ENCODE peak calls at places on chromosomes 12 and 14, in six cellular contexts. One of them, this sample, is unnamed.

GRCh38 chr12:105382771-105383632 is 52.5 kb downstream of the C12orf75 start:
- DNase-seq in SJSA1: peak
- DNase-seq in naive thymus-derived CD4-positive, alpha-beta T cell: peak
- DNase-seq in heart right ventricle: no peak
- DNase-seq in cardiac muscle cell: peak
- DNase-seq in pancreas: no peak
- DNase-seq in this sample: no peak

GRCh38 chr14:31837056-31837455 is 240.0 kb upstream of the ARHGAP5 start:
- DNase-seq in SJSA1: no peak
- DNase-seq in naive thymus-derived CD4-positive, alpha-beta T cell: no peak
- DNase-seq in heart right ventricle: no peak
- DNase-seq in cardiac muscle cell: no peak
- DNase-seq in pancreas: no peak
- DNase-seq in this sample: no peak

GRCh38 chr12:88953029-88953586 is 372.8 kb upstream of the KITLG start:
- DNase-seq in SJSA1: no peak
- DNase-seq in naive thymus-derived CD4-positive, alpha-beta T cell: no peak
- DNase-seq in heart right ventricle: no peak
- DNase-seq in cardiac muscle cell: no peak
- DNase-seq in pancreas: no peak
- DNase-seq in this sample: no peak

GRCh38 chr12:106003297-106003696 is 135.5 kb downstream of the NUAK1 start:
- DNase-seq in SJSA1: no peak
- DNase-seq in naive thymus-derived CD4-positive, alpha-beta T cell: no peak
- DNase-seq in heart right ventricle: no peak
- DNase-seq in cardiac muscle cell: no peak
- DNase-seq in pancreas: no peak
- DNase-seq in this sample: no peak

GRCh38 chr12:15966426-15966825 is 55.3 kb downstream of the DERA start:
- DNase-seq in SJSA1: no peak
- DNase-seq in naive thymus-derived CD4-positive, alpha-beta T cell: no peak
- DNase-seq in heart right ventricle: no peak
- DNase-seq in cardiac muscle cell: peak
- DNase-seq in pancreas: no peak
- DNase-seq in this sample: no peak

GRCh38 chr12:70317781-70318180 is 48.3 kb upstream of the KCNMB4 start:
- DNase-seq in SJSA1: no peak
- DNase-seq in naive thymus-derived CD4-positive, alpha-beta T cell: no peak
- DNase-seq in heart right ventricle: no peak
- DNase-seq in cardiac muscle cell: no peak
- DNase-seq in pancreas: no peak
- DNase-seq in this sample: no peak

GRCh38 chr14:55850803-55851202 is 267.4 kb upstream of the PELI2 start:
- DNase-seq in SJSA1: peak
- DNase-seq in naive thymus-derived CD4-positive, alpha-beta T cell: no peak
- DNase-seq in heart right ventricle: no peak
- DNase-seq in cardiac muscle cell: peak
- DNase-seq in pancreas: no peak
- DNase-seq in this sample: no peak

GRCh38 chr14:38107216-38107631 is 100.5 kb upstream of the SSTR1 start:
- DNase-seq in SJSA1: no peak
- DNase-seq in naive thymus-derived CD4-positive, alpha-beta T cell: no peak
- DNase-seq in heart right ventricle: no peak
- DNase-seq in cardiac muscle cell: no peak
- DNase-seq in pancreas: no peak
- DNase-seq in this sample: no peak

GRCh38 chr14:72060917-72061316 is 128.7 kb downstream of the RGS6 start:
- DNase-seq in SJSA1: no peak
- DNase-seq in naive thymus-derived CD4-positive, alpha-beta T cell: no peak
- DNase-seq in heart right ventricle: no peak
- DNase-seq in cardiac muscle cell: no peak
- DNase-seq in pancreas: no peak
- DNase-seq in this sample: no peak

GRCh38 chr12:116483959-116484699 is 75.1 kb upstream of the MAP1LC3B2 start:
- DNase-seq in SJSA1: no peak
- DNase-seq in naive thymus-derived CD4-positive, alpha-beta T cell: no peak
- DNase-seq in heart right ventricle: no peak
- DNase-seq in cardiac muscle cell: peak
- DNase-seq in pancreas: peak
- DNase-seq in this sample: no peak

GRCh38 chr14:77844802-77845201 is 44.9 kb downstream of the ADCK1 start:
- DNase-seq in SJSA1: no peak
- DNase-seq in naive thymus-derived CD4-positive, alpha-beta T cell: no peak
- DNase-seq in heart right ventricle: no peak
- DNase-seq in cardiac muscle cell: no peak
- DNase-seq in pancreas: no peak
- DNase-seq in this sample: no peak

GRCh38 chr12:12398026-12398859 is 41.4 kb downstream of the BORCS5 start:
- DNase-seq in SJSA1: peak
- DNase-seq in naive thymus-derived CD4-positive, alpha-beta T cell: no peak
- DNase-seq in heart right ventricle: peak
- DNase-seq in cardiac muscle cell: peak
- DNase-seq in pancreas: no peak
- DNase-seq in this sample: no peak

GRCh38 chr12:12400793-12401192 is 43.9 kb downstream of the BORCS5 start:
- DNase-seq in SJSA1: no peak
- DNase-seq in naive thymus-derived CD4-positive, alpha-beta T cell: no peak
- DNase-seq in heart right ventricle: no peak
- DNase-seq in cardiac muscle cell: no peak
- DNase-seq in pancreas: no peak
- DNase-seq in this sample: no peak

GRCh38 chr12:12399161-12399560 is 42.3 kb downstream of the BORCS5 start:
- DNase-seq in SJSA1: no peak
- DNase-seq in naive thymus-derived CD4-positive, alpha-beta T cell: no peak
- DNase-seq in heart right ventricle: no peak
- DNase-seq in cardiac muscle cell: no peak
- DNase-seq in pancreas: no peak
- DNase-seq in this sample: no peak

GRCh38 chr12:12397184-12397583 is 40.3 kb downstream of the BORCS5 start:
- DNase-seq in SJSA1: no peak
- DNase-seq in naive thymus-derived CD4-positive, alpha-beta T cell: no peak
- DNase-seq in heart right ventricle: no peak
- DNase-seq in cardiac muscle cell: no peak
- DNase-seq in pancreas: no peak
- DNase-seq in this sample: no peak

DNA sequence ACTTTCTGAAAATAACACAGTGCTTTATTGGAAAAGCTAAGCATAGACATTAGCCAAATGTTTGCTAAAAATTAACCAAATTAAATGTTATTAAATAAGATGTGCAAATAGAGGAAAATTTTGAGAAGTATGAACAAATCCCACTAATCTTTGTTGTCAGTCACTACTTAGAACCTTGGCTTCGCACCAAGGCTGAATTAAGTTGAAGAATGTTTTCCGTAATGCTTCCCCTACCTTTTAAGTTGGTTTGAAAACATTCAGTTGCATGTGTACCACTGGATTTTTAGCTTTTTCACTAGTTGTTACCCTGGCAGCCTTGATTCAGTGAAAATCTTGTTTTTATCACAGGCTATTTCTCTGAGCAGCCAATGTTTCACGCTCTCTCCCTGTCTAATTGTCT is 43.0 kb downstream of the BORCS5 start:
- DNase-seq in SJSA1: no peak
- DNase-seq in naive thymus-derived CD4-positive, alpha-beta T cell: no peak
- DNase-seq in heart right ventricle: no peak
- DNase-seq in cardiac muscle cell: peak
- DNase-seq in pancreas: no peak
- DNase-seq in this sample: no peak
- H3K27ac ChIP-seq in SJSA1: no peak
- H3K27ac ChIP-seq in naive thymus-derived CD4-positive, alpha-beta T cell: no peak
- H3K27ac ChIP-seq in heart right ventricle: no peak
- H3K27ac ChIP-seq in cardiac muscle cell: no peak
- H3K27ac ChIP-seq in pancreas: peak
- H3K27ac ChIP-seq in this sample: peak

DNA sequence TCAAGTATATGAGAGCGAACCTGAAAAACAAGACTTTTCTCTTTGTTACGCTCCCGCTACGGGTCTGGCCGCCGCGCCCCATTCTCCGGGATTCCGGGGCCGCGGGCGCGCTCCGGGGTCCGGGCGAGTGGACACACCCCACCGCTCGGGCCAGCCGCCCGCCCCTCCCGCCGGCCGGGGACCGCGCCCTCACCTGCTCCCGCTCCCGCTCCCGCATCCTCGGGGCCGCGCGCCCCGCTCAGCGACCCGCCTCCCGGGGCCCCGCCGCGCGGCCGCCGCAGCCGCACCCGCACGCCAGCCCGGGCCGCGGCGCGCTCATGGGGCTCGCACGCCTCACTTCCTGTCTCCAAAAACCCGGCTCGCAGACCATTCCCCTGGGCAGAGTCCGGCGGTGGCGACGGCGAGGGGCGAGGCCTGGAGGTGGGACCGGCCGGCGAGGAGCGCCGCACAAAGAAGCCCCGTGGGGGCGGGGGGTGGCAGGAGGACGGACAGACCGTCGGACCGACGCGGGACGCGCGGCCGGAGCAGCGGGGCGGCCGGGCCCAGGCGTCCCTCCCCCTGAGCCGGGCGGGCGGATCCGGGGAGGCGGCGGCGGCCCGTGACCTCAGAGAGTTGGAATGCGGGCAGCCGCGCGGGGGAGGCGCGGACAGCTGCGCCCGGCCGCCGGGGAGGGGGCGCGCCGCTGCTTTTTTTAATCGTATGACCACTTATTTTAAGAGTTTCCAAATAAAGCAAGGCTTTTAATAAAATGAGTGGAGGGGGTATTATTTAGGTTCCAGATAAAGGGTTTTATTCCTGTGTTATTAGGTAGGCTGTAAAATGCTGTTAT is at the start of gene PTPN21:
- DNase-seq in SJSA1: peak
- DNase-seq in naive thymus-derived CD4-positive, alpha-beta T cell: no peak
- DNase-seq in heart right ventricle: peak
- DNase-seq in cardiac muscle cell: peak
- DNase-seq in pancreas: peak
- DNase-seq in this sample: peak
- H3K27ac ChIP-seq in SJSA1: peak
- H3K27ac ChIP-seq in naive thymus-derived CD4-positive, alpha-beta T cell: no peak
- H3K27ac ChIP-seq in heart right ventricle: peak
- H3K27ac ChIP-seq in cardiac muscle cell: peak
- H3K27ac ChIP-seq in pancreas: peak
- H3K27ac ChIP-seq in this sample: peak

DNA sequence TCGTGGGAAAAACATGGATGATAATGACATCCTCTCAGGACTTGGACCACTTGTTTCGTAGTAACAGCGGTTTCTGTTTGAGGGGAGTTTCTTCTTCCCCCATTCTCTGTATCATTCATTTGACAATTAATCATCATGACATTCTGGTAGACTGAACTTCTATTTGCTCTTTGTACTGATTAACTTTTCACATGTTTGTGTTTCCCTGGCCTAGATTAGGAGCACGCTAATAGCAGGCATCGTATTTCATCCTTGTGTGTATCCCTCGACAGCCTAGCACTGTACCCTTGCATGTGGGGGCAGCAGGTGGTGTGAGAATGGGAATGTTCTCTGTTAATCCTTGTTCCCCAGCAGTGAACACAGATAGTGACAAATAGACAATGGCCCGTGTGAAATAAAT is 8.1 kb downstream of the LRRC74A start:
- DNase-seq in SJSA1: no peak
- DNase-seq in naive thymus-derived CD4-positive, alpha-beta T cell: no peak
- DNase-seq in heart right ventricle: no peak
- DNase-seq in cardiac muscle cell: no peak
- DNase-seq in pancreas: no peak
- DNase-seq in this sample: no peak
- H3K27ac ChIP-seq in SJSA1: no peak
- H3K27ac ChIP-seq in naive thymus-derived CD4-positive, alpha-beta T cell: no peak
- H3K27ac ChIP-seq in heart right ventricle: no peak
- H3K27ac ChIP-seq in cardiac muscle cell: no peak
- H3K27ac ChIP-seq in pancreas: peak
- H3K27ac ChIP-seq in this sample: no peak

GRCh38 chr12:32756476-32757158 is 920 bp upstream of the YARS2 start:
- DNase-seq in SJSA1: no peak
- DNase-seq in naive thymus-derived CD4-positive, alpha-beta T cell: no peak
- DNase-seq in heart right ventricle: no peak
- DNase-seq in cardiac muscle cell: no peak
- DNase-seq in pancreas: no peak
- DNase-seq in this sample: no peak
- H3K27ac ChIP-seq in SJSA1: no peak
- H3K27ac ChIP-seq in naive thymus-derived CD4-positive, alpha-beta T cell: peak
- H3K27ac ChIP-seq in heart right ventricle: no peak
- H3K27ac ChIP-seq in cardiac muscle cell: peak
- H3K27ac ChIP-seq in pancreas: no peak
- H3K27ac ChIP-seq in this sample: peak

DNA sequence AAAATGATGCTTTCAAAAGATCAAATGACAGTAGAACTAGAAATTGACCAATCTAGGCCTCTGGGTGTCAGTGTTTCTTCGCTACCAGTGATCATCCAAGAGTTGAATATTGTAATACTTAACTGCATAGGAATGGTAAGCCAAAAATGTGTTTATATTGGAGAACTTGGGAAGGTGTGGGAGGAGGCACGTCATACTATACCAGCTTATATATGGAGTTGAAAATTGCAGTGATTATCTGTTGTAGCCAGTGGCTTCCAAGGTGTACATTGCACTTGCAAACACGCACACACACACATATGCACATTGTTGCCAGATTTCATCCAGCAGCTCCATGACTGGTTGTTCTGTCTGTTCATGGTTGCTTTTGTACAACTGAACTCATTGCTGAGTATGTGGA is 36.1 kb downstream of the EID3 start:
- DNase-seq in SJSA1: no peak
- DNase-seq in naive thymus-derived CD4-positive, alpha-beta T cell: no peak
- DNase-seq in heart right ventricle: no peak
- DNase-seq in cardiac muscle cell: no peak
- DNase-seq in pancreas: no peak
- DNase-seq in this sample: no peak
- H3K27ac ChIP-seq in SJSA1: no peak
- H3K27ac ChIP-seq in naive thymus-derived CD4-positive, alpha-beta T cell: no peak
- H3K27ac ChIP-seq in heart right ventricle: no peak
- H3K27ac ChIP-seq in cardiac muscle cell: no peak
- H3K27ac ChIP-seq in pancreas: no peak
- H3K27ac ChIP-seq in this sample: no peak

GRCh38 chr12:132161046-132161781 is 17.0 kb downstream of the NOC4L start:
- DNase-seq in SJSA1: no peak
- DNase-seq in naive thymus-derived CD4-positive, alpha-beta T cell: no peak
- DNase-seq in heart right ventricle: peak
- DNase-seq in cardiac muscle cell: peak
- DNase-seq in pancreas: no peak
- DNase-seq in this sample: no peak
- H3K27ac ChIP-seq in SJSA1: no peak
- H3K27ac ChIP-seq in naive thymus-derived CD4-positive, alpha-beta T cell: no peak
- H3K27ac ChIP-seq in heart right ventricle: no peak
- H3K27ac ChIP-seq in cardiac muscle cell: no peak
- H3K27ac ChIP-seq in pancreas: no peak
- H3K27ac ChIP-seq in this sample: no peak

GRCh38 chr14:88551936-88552565 is 2.8 kb downstream of the PTPN21 start:
- DNase-seq in SJSA1: no peak
- DNase-seq in naive thymus-derived CD4-positive, alpha-beta T cell: no peak
- DNase-seq in heart right ventricle: no peak
- DNase-seq in cardiac muscle cell: peak
- DNase-seq in pancreas: peak
- DNase-seq in this sample: peak
- H3K27ac ChIP-seq in SJSA1: no peak
- H3K27ac ChIP-seq in naive thymus-derived CD4-positive, alpha-beta T cell: no peak
- H3K27ac ChIP-seq in heart right ventricle: peak
- H3K27ac ChIP-seq in cardiac muscle cell: no peak
- H3K27ac ChIP-seq in pancreas: peak
- H3K27ac ChIP-seq in this sample: peak

GRCh38 chr12:121086896-121087295 is 45.8 kb upstream of the P2RX7 start:
- DNase-seq in SJSA1: no peak
- DNase-seq in naive thymus-derived CD4-positive, alpha-beta T cell: no peak
- DNase-seq in heart right ventricle: no peak
- DNase-seq in cardiac muscle cell: no peak
- DNase-seq in pancreas: no peak
- DNase-seq in this sample: no peak
- H3K27ac ChIP-seq in SJSA1: no peak
- H3K27ac ChIP-seq in naive thymus-derived CD4-positive, alpha-beta T cell: no peak
- H3K27ac ChIP-seq in heart right ventricle: no peak
- H3K27ac ChIP-seq in cardiac muscle cell: no peak
- H3K27ac ChIP-seq in pancreas: no peak
- H3K27ac ChIP-seq in this sample: no peak

This sample was measured in caudate nucleus.